ENCODE peak calls at places on chromosomes 11 and 22, in ten cellular contexts. F is PC-3, C is hepatocyte, E is HCT116, D is neural progenitor cell, U is fibroblast of lung, Z is keratinocyte, Q is GM23248, M is GM23338, K is H1. H is an unnamed sample.

GRCh38 chr11:17642370-17642769 is 77.0 kb upstream of the MYOD1 start:
- DNase-seq in C (no peak), U (no peak), Z (no peak), F (no peak), K (no peak), Q (no peak), D (no peak), M (no peak), E (no peak), H (no peak)

GRCh38 chr11:15346907-15347306 is 232.2 kb downstream of the INSC start:
- DNase-seq in U (no peak), Z (no peak), M (no peak), K (no peak), C (no peak), F (no peak), Q (no peak), D (no peak), E (no peak), H (no peak)

GRCh38 chr11:2277933-2278523 is 7.6 kb upstream of the ASCL2 start:
- DNase-seq in F (no peak), K (no peak), Q (no peak), D (no peak), U (no peak), Z (no peak), C (no peak), M (peak; percentile 45), E (no peak), H (no peak)

GRCh38 chr22:28222976-28223375 is 303.9 kb upstream of the PITPNB start:
- DNase-seq in E (no peak), M (no peak), C (no peak), F (no peak), D (no peak), Q (peak; percentile 57), Z (no peak), U (no peak), K (no peak), H (no peak)

GRCh38 chr11:77634724-77635123 is 2.9 kb downstream of the CLNS1A start:
- DNase-seq in E (no peak), F (no peak), Q (no peak), K (no peak), C (no peak), U (no peak), D (no peak), Z (no peak), M (no peak), H (no peak)

GRCh38 chr11:79336740-79337517 is 103.9 kb downstream of the TENM4 start:
- DNase-seq in F (no peak), K (no peak), C (no peak), M (no peak), Z (no peak), U (peak; percentile 33), D (no peak), Q (no peak), E (no peak), H (no peak)

GRCh38 chr11:88680806-88681205 is 343.3 kb upstream of the CTSC start:
- DNase-seq in Z (peak; percentile 25), E (peak; percentile 7), F (peak; percentile 43), U (no peak), M (no peak), D (no peak), C (no peak), K (no peak), Q (peak; percentile 47), H (no peak)

GRCh38 chr22:43126506-43127165 is 16.1 kb downstream of the BIK start:
- DNase-seq in U (peak; percentile 48), C (peak; percentile 88), D (no peak), F (peak; percentile 88), E (peak; percentile 82), K (no peak), Z (peak; percentile 89), Q (peak; percentile 83), M (no peak), H (no peak)

GRCh38 chr22:44972363-44973083 is 37.3 kb downstream of the PHF21B start:
- DNase-seq in C (no peak), F (no peak), E (no peak), Q (no peak), U (no peak), Z (no peak), D (no peak), M (no peak), K (no peak), H (no peak)

GRCh38 chr11:2092956-2093412 is 46.2 kb downstream of the IGF2 start:
- DNase-seq in M (no peak), U (peak; percentile 62), F (peak; percentile 95), Q (peak; percentile 77), C (no peak), E (no peak), K (no peak), D (no peak), Z (peak; percentile 58), H (no peak)

GRCh38 chr22:26404851-26405357 is 24.2 kb upstream of the ASPHD2 start:
- DNase-seq in Z (no peak), D (peak; percentile 33), C (no peak), Q (peak; percentile 18), M (no peak), U (no peak), K (no peak), F (no peak), E (no peak), H (peak; percentile 28)

DNA sequence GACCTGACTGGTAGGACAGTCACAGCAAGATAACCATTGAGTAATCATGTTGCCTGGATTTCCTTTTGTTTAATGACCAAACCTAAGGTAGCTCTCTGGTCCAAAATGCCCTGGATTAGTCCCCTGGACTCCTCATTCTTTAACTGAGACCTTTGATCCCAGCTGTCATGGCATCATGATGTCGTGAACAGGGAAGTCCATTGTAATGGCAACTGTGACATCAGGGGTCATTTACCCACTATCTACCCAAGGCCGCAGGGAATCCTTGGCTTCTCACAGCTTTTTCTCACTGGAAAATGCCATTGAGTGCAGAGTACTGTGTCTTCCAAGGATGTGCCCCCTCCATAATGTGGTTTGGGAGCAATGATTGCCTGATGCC is 29.1 kb upstream of the IGLL5 start:
- DNase-seq in Q (no peak), E (no peak), D (no peak), K (no peak), F (no peak), Z (no peak), U (no peak), M (no peak), C (no peak), H (no peak)
- TF ChIP-seq EZH2 in Q (no peak), E (no peak), D (no peak), K (no peak), F (no peak), Z (no peak), U (no peak), M (no peak), C (no peak), H (no peak)

GRCh38 chr11:64007629-64008282 is 21.5 kb downstream of the OTUB1 start:
- DNase-seq in C (peak; percentile 85), K (no peak), M (peak; percentile 95), E (peak; percentile 54), Z (no peak), F (no peak), D (peak; percentile 87), U (peak; percentile 18), Q (peak; percentile 84), H (peak; percentile 45)

GRCh38 chr11:64008283-64008931 is 22.2 kb downstream of the OTUB1 start:
- DNase-seq in F (no peak), Z (no peak), C (no peak), D (no peak), Q (no peak), U (no peak), K (no peak), M (no peak), E (no peak), H (no peak)

GRCh38 chr11:64005691-64006090 is 19.5 kb downstream of the OTUB1 start:
- DNase-seq in Q (no peak), C (no peak), M (no peak), K (no peak), E (no peak), Z (no peak), D (no peak), F (no peak), U (no peak), H (no peak)

GRCh38 chr11:64006468-64006867 is 20.2 kb downstream of the OTUB1 start:
- DNase-seq in E (no peak), Q (no peak), M (no peak), K (no peak), U (no peak), C (no peak), F (no peak), D (no peak), Z (no peak), H (no peak)

DNA sequence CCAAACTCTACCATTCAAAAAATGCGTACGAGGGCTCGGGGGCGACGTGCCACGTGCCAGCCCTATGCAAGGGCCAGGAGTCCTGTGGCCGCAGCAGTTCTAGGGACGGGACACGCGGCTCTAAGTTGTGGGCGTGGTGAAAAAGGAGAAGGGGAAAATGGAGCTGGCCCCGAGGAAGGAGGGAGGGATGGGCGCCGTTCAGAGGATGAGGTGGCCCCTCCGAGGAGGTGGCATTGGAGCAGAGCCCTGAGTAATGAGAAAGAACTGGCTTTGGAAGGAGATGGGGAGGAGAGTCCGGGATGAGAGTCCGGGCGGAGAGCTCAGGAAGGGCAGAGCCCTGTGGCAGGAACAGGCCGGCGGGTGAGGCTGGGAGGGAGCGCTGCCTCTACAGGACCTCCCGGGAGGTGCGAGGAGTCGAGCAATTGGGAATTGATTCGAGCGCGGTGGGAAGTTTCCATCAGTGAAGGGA is 21.0 kb downstream of the OTUB1 start:
- DNase-seq in F (peak; percentile 56), D (peak; percentile 70), C (peak; percentile 52), K (no peak), E (no peak), Q (peak; percentile 82), M (peak; percentile 72), U (peak; percentile 22), Z (no peak), H (peak; percentile 52)
- H3K4me3 ChIP-seq in F (peak overlapping the region; percentile 54), D (peak overlapping the region; percentile 42), C (no peak overlapping the region), K (peak overlapping the region; percentile 28), E (peak overlapping the region; percentile 43), Q (peak overlapping the region; percentile 71), M (peak overlapping the region; percentile 74), U (peak overlapping the region; percentile 13), Z (peak overlapping the region; percentile 42), H (peak overlapping the region; percentile 22)

GRCh38 chr22:41840216-41840615 is 7.3 kb downstream of the SREBF2 start:
- DNase-seq in C (no peak), K (no peak), Q (no peak), M (no peak), E (no peak), U (no peak), D (no peak), F (no peak), Z (no peak), H (no peak)
- TF ChIP-seq EZH2 in C (no peak), K (no peak), Q (no peak), M (no peak), E (no peak), U (no peak), D (no peak), F (no peak), Z (no peak), H (no peak)

DNA sequence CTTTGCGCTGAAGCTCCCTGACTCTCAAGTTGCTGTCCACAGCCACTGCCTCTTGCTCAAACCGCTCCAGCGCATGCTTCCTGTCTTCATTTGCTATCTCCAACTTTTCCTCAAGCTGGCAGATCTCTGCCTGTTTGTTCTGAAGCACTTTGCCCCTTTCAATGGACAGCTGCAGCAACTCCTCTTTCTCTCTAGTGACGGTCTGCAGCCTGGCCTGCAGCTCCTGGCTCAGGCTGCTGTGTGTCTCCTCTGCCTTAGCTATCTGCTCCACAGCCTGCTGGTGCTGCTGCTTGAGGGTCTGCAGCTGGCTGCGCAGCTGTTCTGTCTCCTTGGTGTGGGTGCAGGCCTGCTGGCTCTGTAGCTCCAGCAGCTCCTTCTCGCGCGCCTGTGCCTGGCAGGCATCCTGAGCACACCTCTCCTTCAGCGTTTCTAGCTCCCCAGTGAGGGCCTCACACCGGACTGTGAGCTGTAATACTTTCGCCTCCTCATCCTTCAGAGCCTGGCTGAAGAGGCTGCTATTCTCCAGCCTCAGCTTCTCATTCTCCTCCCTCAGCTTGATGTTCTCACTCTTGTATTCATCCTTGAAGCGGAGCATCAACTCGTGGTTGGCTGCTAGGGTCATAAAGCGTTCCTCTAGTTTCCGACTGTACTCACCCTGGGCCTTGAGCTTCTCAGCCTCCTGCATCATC is 720 bp downstream of the CCDC89 start:
- DNase-seq in D (no peak), E (no peak), K (no peak), Z (no peak), M (no peak), C (peak; percentile 39), Q (peak; percentile 72), U (peak; percentile 82), F (no peak), H (no peak)
- H3K4me3 ChIP-seq in D (no peak overlapping the region), E (no peak overlapping the region), K (no peak overlapping the region), Z (peak overlapping the region; percentile 52), M (no peak overlapping the region), C (no peak overlapping the region), Q (peak overlapping the region; percentile 76), U (peak overlapping the region; percentile 60), F (no peak overlapping the region), H (peak overlapping the region; percentile 36)

H was measured in A673.